ENCODE peak calls at places on chromosomes 7 and 10, in eight cellular contexts. P is left ventricle myocardium inferior; I is neuronal stem cell; N is CD8-positive, alpha-beta T cell; A is cardiac muscle cell; Y is tibial artery; H is breast epithelium; X is thoracic aorta. C is an unnamed sample.

GRCh38 chr10:61613665-61614064 is 49.1 kb upstream of the CABCOCO1 start:
- DNase-seq in P (no peak), I (no peak), N (no peak), A (no peak), Y (no peak), H (no peak), X (no peak), C (no peak)

GRCh38 chr10:17557459-17557858 is 59.7 kb downstream of the HACD1 start:
- DNase-seq in P (no peak), I (no peak), N (no peak), A (no peak), Y (no peak), H (no peak), X (no peak), C (no peak)

GRCh38 chr10:14476641-14477407 is 146.1 kb upstream of the FRMD4A start:
- DNase-seq in P (no peak), I (no peak), N (no peak), A (peak; percentile 34), Y (no peak), H (no peak), X (no peak), C (no peak)

GRCh38 chr7:74094224-74095095 is 10.9 kb downstream of the LIMK1 start:
- DNase-seq in P (peak; percentile 68), I (peak; percentile 54), N (peak; percentile 34), A (peak; percentile 88), Y (peak; percentile 90), H (peak; percentile 80), X (peak; percentile 75), C (peak; percentile 66)

GRCh38 chr7:95921543-95921942 is 149.2 kb downstream of the DYNC1I1 start:
- DNase-seq in P (no peak), I (no peak), N (no peak), A (no peak), Y (no peak), H (no peak), X (no peak), C (no peak)

GRCh38 chr7:4177001-4177400 is 505.1 kb upstream of the FOXK1 start:
- DNase-seq in P (no peak), I (no peak), N (no peak), A (no peak), Y (no peak), H (peak; percentile 50), X (no peak), C (no peak)

GRCh38 chr7:127745445-127745844 is 93.5 kb downstream of the SND1 start:
- DNase-seq in P (no peak), I (no peak), N (no peak), A (no peak), Y (no peak), H (no peak), X (no peak), C (no peak)

GRCh38 chr7:71488308-71488707 is 356.4 kb downstream of the GALNT17 start:
- DNase-seq in P (no peak), I (no peak), N (no peak), A (peak; percentile 34), Y (no peak), H (no peak), X (no peak), C (no peak)

DNA sequence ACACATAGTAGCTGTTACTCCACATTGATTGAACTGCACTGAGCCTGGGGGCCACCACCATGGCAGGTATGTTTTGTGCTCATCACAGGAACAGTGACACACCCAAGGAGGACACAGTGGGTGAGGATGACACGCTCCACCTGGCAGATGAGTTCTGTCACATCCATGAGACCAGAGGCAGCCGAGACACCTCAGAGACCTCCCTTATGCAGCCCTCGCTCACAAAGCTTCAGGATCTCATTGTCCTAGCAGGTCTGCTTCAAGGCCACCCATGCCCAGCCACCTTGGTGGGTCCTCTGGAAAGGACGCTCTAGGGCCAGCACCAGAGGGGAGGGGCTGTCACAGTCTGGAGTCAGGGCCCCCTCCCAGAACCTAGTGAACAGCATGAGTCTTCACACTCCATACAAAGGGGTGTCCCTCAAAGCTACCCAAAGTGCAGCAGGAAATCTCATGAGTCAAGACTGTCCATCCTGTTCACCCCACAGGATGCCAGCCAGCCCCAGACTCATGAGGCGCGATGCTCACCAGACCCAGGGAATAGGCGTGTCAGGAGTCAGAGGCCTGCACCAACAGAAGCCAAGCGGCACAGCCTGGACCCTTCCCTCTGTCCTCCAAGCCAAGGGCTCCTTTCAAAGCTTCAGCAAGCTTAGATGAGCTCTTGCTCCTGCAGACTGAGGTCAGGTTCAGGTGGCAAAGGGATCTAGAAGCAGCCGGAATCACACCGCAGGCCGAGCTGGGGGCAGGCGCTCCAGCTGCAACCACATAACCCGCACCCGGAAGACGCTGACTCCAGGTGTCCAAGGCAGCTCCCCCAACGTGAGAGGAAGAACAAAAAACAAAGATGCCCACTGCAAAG is 9.6 kb downstream of the FAM53B start:
- DNase-seq in P (no peak), I (no peak), N (no peak), A (no peak), Y (no peak), H (peak; percentile 15), X (no peak), C (no peak)
- H3K4me1 ChIP-seq in P (peaks cover 100% of the 10 kb centered on the region), I (peaks cover 8% of the 10 kb centered on the region), N (peaks cover 88% of the 10 kb centered on the region), A (peaks cover 33% of the 10 kb centered on the region), Y (peaks cover 56% of the 10 kb centered on the region), H (peaks cover 29% of the 10 kb centered on the region), X (peaks cover 76% of the 10 kb centered on the region), C (peaks cover 35% of the 10 kb centered on the region)

GRCh38 chr7:5283421-5284303 is 919 bp downstream of the SLC29A4 start:
- DNase-seq in P (no peak), I (no peak), N (no peak), A (peak; percentile 21), Y (no peak), H (no peak), X (no peak), C (no peak)
- H3K4me3 ChIP-seq in P (peak overlapping the region; percentile 69), I (peak overlapping the region; percentile 78), N (no peak overlapping the region), A (peak overlapping the region; percentile 79), Y (peak overlapping the region; percentile 44), H (peak overlapping the region; percentile 38), X (peak overlapping the region; percentile 72), C (peak overlapping the region; percentile 54)

DNA sequence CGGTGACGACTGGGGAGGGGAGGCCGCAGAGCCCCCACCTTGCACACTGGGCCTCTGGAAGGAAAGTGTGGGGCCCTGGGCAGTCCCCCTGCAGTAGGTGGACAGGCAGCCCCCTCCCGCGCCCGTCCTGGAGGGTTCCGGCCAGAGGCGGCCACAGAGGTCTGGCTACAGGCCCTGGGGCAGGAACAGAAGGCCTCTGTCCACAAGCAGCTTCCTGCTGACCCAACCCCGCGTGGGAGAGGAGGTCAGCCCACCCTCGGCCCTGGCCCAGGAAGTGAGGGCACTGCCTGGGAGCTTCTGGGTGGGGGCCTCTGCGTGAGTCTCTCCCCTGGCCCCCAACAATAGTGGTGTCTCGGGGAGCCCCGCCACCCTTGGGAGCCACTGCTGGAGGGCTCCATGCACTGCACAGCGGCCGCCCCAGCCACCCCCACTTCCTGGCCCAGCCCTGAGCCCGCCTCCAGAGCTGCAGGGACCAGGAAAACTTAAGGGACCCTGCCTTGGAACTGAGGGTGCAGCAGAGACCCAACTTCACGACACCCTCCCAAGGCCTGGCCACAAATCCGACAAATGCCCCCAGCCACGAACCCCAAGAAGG is 4.7 kb downstream of the MICALL2 start:
- DNase-seq in P (peak; percentile 40), I (no peak), N (no peak), A (peak; percentile 51), Y (no peak), H (no peak), X (no peak), C (no peak)
- H3K27ac ChIP-seq in P (peak overlapping the region; percentile 81), I (no peak overlapping the region), N (no peak overlapping the region), A (no peak overlapping the region), Y (peak overlapping the region; percentile 15), H (peak overlapping the region; percentile 74), X (no peak overlapping the region), C (peak overlapping the region; percentile 78)

GRCh38 chr7:2519119-2519930 is at the start of gene LFNG:
- DNase-seq in P (peak; percentile 89), I (peak; percentile 94), N (peak; percentile 58), A (peak; percentile 90), Y (peak; percentile 84), H (peak; percentile 75), X (no peak), C (peak; percentile 88)

GRCh38 chr7:2517678-2518077 is 1.9 kb upstream of the LFNG start:
- DNase-seq in P (no peak), I (no peak), N (no peak), A (no peak), Y (no peak), H (no peak), X (no peak), C (no peak)

GRCh38 chr7:2520131-2520807 is 695 bp downstream of the LFNG start:
- DNase-seq in P (no peak), I (no peak), N (no peak), A (no peak), Y (no peak), H (no peak), X (no peak), C (no peak)

GRCh38 chr7:2518101-2518500 is 1.5 kb upstream of the LFNG start:
- DNase-seq in P (no peak), I (no peak), N (no peak), A (no peak), Y (no peak), H (no peak), X (no peak), C (no peak)

GRCh38 chr7:2518737-2519118 is 846 bp upstream of the LFNG start:
- DNase-seq in P (no peak), I (no peak), N (no peak), A (no peak), Y (no peak), H (no peak), X (no peak), C (no peak)
- H3K4me1 ChIP-seq in P (peaks cover 52% of the 10 kb centered on the region), I (peaks cover 42% of the 10 kb centered on the region), N (peaks cover 37% of the 10 kb centered on the region), A (no peaks in the 10 kb centered on the region), Y (peaks cover 41% of the 10 kb centered on the region), H (peaks cover 29% of the 10 kb centered on the region), X (peaks cover 26% of the 10 kb centered on the region), C (peaks cover 25% of the 10 kb centered on the region)

DNA sequence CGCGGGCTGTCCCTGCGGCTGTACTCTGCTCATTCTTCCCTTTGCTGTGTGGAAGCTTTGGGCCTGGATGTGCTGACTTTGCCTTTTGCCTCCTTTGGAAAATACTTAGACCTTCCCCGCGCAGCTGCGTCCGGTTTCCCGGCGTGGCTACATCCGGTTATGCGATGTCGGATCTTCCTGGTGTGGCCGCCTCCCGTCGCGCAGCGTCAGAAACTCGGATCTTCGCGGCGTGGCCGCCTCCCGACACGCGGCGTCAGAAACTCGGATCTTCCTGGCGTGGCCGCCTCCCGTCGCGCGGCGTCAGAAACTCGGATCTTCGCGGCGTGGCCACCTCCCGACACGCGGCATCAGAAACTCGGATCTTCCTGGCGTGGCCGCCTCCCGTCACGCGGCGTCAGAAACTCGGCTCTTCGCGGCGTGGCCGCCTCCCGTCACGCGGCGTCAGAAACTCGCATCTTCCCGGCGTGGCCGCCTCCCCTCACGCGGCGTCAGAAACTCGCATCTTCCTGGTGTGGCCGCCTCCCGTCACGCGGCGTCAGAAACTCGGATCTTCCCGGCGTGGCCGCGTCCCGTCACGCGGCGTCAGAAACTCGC is 50.2 kb upstream of the SUN1 start:
- DNase-seq in P (no peak), I (no peak), N (no peak), A (no peak), Y (no peak), H (no peak), X (no peak), C (no peak)
- H3K4me3 ChIP-seq in P (no peak overlapping the region), I (no peak overlapping the region), N (no peak overlapping the region), A (no peak overlapping the region), Y (no peak overlapping the region), H (no peak overlapping the region), X (no peak overlapping the region), C (no peak overlapping the region)

GRCh38 chr7:20787658-20788057 is 972 bp upstream of the SP8 start:
- DNase-seq in P (no peak), I (no peak), N (no peak), A (no peak), Y (no peak), H (no peak), X (no peak), C (no peak)
- H3K27ac ChIP-seq in P (no peak overlapping the region), I (peak overlapping the region; percentile 92), N (no peak overlapping the region), A (no peak overlapping the region), Y (no peak overlapping the region), H (no peak overlapping the region), X (no peak overlapping the region), C (no peak overlapping the region)

C was measured in pancreas.